ENCODE peak calls at places on chromosomes 11 and 22, in nine cellular contexts. One of them, this sample, is unnamed.

GRCh38 chr11:114315749-114316368 is 19.7 kb downstream of the NNMT start:
- DNase-seq in AG04449: no peak
- DNase-seq in sigmoid colon: no peak
- DNase-seq in right atrium auricular region: no peak
- DNase-seq in MM.1S: no peak
- DNase-seq in activated gamma-delta T cell: no peak
- DNase-seq in tibial artery: no peak
- DNase-seq in hypothalamus: no peak
- DNase-seq in dorsolateral prefrontal cortex: no peak
- DNase-seq in this sample: no peak

GRCh38 chr22:43128928-43129424 is 14.2 kb downstream of the MCAT start:
- DNase-seq in AG04449: no peak
- DNase-seq in sigmoid colon: no peak
- DNase-seq in right atrium auricular region: no peak
- DNase-seq in MM.1S: peak
- DNase-seq in activated gamma-delta T cell: no peak
- DNase-seq in tibial artery: no peak
- DNase-seq in hypothalamus: no peak
- DNase-seq in dorsolateral prefrontal cortex: no peak
- DNase-seq in this sample: no peak

GRCh38 chr11:63906585-63906984 is 10.4 kb downstream of the RCOR2 start:
- DNase-seq in AG04449: no peak
- DNase-seq in sigmoid colon: no peak
- DNase-seq in right atrium auricular region: no peak
- DNase-seq in MM.1S: no peak
- DNase-seq in activated gamma-delta T cell: no peak
- DNase-seq in tibial artery: no peak
- DNase-seq in hypothalamus: no peak
- DNase-seq in dorsolateral prefrontal cortex: no peak
- DNase-seq in this sample: no peak

GRCh38 chr11:109034341-109034696 is 369.4 kb downstream of the DDX10 start:
- DNase-seq in AG04449: no peak
- DNase-seq in sigmoid colon: no peak
- DNase-seq in right atrium auricular region: no peak
- DNase-seq in MM.1S: no peak
- DNase-seq in activated gamma-delta T cell: no peak
- DNase-seq in tibial artery: no peak
- DNase-seq in hypothalamus: no peak
- DNase-seq in dorsolateral prefrontal cortex: no peak
- DNase-seq in this sample: no peak

GRCh38 chr11:19110290-19110689 is 6.7 kb upstream of the ZDHHC13 start:
- DNase-seq in AG04449: no peak
- DNase-seq in sigmoid colon: no peak
- DNase-seq in right atrium auricular region: no peak
- DNase-seq in MM.1S: no peak
- DNase-seq in activated gamma-delta T cell: no peak
- DNase-seq in tibial artery: no peak
- DNase-seq in hypothalamus: no peak
- DNase-seq in dorsolateral prefrontal cortex: no peak
- DNase-seq in this sample: peak

GRCh38 chr11:1532606-1533341 is 39.3 kb downstream of the DUSP8 start:
- DNase-seq in AG04449: no peak
- DNase-seq in sigmoid colon: no peak
- DNase-seq in right atrium auricular region: no peak
- DNase-seq in MM.1S: no peak
- DNase-seq in activated gamma-delta T cell: no peak
- DNase-seq in tibial artery: no peak
- DNase-seq in hypothalamus: no peak
- DNase-seq in dorsolateral prefrontal cortex: no peak
- DNase-seq in this sample: no peak

GRCh38 chr11:19173004-19173689 is 28.6 kb downstream of the CSRP3 start:
- DNase-seq in AG04449: no peak
- DNase-seq in sigmoid colon: no peak
- DNase-seq in right atrium auricular region: no peak
- DNase-seq in MM.1S: no peak
- DNase-seq in activated gamma-delta T cell: no peak
- DNase-seq in tibial artery: no peak
- DNase-seq in hypothalamus: no peak
- DNase-seq in dorsolateral prefrontal cortex: no peak
- DNase-seq in this sample: no peak

GRCh38 chr22:41687901-41688364 is 734 bp downstream of the SNU13 start:
- DNase-seq in AG04449: no peak
- DNase-seq in sigmoid colon: no peak
- DNase-seq in right atrium auricular region: no peak
- DNase-seq in MM.1S: peak
- DNase-seq in activated gamma-delta T cell: no peak
- DNase-seq in tibial artery: peak
- DNase-seq in hypothalamus: no peak
- DNase-seq in dorsolateral prefrontal cortex: no peak
- DNase-seq in this sample: no peak

GRCh38 chr11:122791836-122792235 is 46.5 kb upstream of the CRTAM start:
- DNase-seq in AG04449: no peak
- DNase-seq in sigmoid colon: no peak
- DNase-seq in right atrium auricular region: no peak
- DNase-seq in MM.1S: no peak
- DNase-seq in activated gamma-delta T cell: no peak
- DNase-seq in tibial artery: peak
- DNase-seq in hypothalamus: no peak
- DNase-seq in dorsolateral prefrontal cortex: no peak
- DNase-seq in this sample: no peak

GRCh38 chr11:105268404-105269062 is 129.0 kb upstream of the CARD18 start:
- DNase-seq in AG04449: no peak
- DNase-seq in sigmoid colon: no peak
- DNase-seq in right atrium auricular region: no peak
- DNase-seq in MM.1S: no peak
- DNase-seq in activated gamma-delta T cell: no peak
- DNase-seq in tibial artery: no peak
- DNase-seq in hypothalamus: no peak
- DNase-seq in dorsolateral prefrontal cortex: no peak
- DNase-seq in this sample: no peak